ENCODE peak calls at places on chromosome 1, in six cellular contexts. V, I, H, S, L and N are unnamed samples.

GRCh38 chr1:43878854-43879253 is 54.7 kb upstream of the ARTN start:
- DNase-seq in V (no peak), I (no peak), H (no peak), S (no peak), L (no peak), N (no peak)

GRCh38 chr1:41666991-41667631 is 182.6 kb upstream of the EDN2 start:
- DNase-seq in V (peak; percentile 43), I (no peak), H (no peak), S (no peak), L (no peak), N (no peak)

GRCh38 chr1:98749152-98749756 is 87.7 kb downstream of the SNX7 start:
- DNase-seq in V (no peak), I (no peak), H (no peak), S (peak; percentile 6), L (no peak), N (no peak)

GRCh38 chr1:207259391-207259790 is 62.1 kb upstream of the CD55 start:
- DNase-seq in V (peak; percentile 12), I (no peak), H (no peak), S (peak; percentile 8), L (no peak), N (no peak)

GRCh38 chr1:184739796-184740195 is 14.9 kb downstream of the EDEM3 start:
- DNase-seq in V (no peak), I (no peak), H (no peak), S (no peak), L (no peak), N (no peak)

GRCh38 chr1:181175955-181176354 is 87.5 kb downstream of the IER5 start:
- DNase-seq in V (no peak), I (no peak), H (no peak), S (no peak), L (no peak), N (no peak)

GRCh38 chr1:3996846-3997705 is 97.0 kb upstream of the C1orf174 start:
- DNase-seq in V (no peak), I (no peak), H (no peak), S (no peak), L (no peak), N (peak; percentile 26)

GRCh38 chr1:56157477-56157876 is 421.9 kb downstream of the PLPP3 start:
- DNase-seq in V (no peak), I (no peak), H (no peak), S (peak; percentile 16), L (no peak), N (no peak)

GRCh38 chr1:184764483-184764882 is 9.8 kb upstream of the EDEM3 start:
- DNase-seq in V (no peak), I (no peak), H (no peak), S (no peak), L (no peak), N (no peak)

GRCh38 chr1:192977089-192977706 is 82.0 kb downstream of the UCHL5 start:
- DNase-seq in V (no peak), I (no peak), H (peak; percentile 43), S (no peak), L (no peak), N (no peak)

DNA sequence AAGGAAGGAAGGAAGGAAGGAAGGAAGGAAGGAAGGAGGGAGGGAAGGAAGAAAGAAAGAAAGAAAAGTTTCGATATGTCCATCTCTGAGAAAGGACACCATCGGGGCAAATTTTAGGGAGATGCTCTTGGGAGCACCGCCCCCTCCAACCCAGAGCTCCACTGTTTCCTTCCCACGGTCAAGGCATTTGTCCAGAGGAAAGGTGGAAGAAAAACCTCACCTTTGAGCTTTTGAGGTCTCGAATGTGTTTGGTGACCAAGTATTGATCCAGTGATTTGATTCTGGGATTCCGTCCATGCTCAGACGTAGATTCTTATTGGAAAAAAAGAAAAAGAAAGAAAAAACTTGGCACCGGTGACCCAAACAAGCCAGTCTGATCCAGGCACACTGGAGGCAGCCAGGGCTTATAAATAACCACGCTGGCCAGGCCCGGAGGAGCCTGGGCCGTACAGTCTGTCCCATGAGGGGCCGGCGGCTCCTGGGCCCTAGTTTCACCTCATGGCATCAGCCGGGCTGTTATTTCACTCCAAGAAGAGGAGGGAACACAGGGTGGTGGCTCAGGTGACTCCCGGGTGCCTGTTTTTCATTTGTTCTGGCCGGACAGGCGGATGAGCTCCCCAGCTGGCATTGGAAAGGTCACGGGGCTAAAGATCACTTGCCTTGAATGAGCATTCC is 36.1 kb upstream of the SLC25A33 start:
- DNase-seq in V (no peak), I (no peak), H (no peak), S (no peak), L (no peak), N (no peak)
- H3K4me3 ChIP-seq in V (no peak overlapping the region), I (no peak overlapping the region), H (no peak overlapping the region), S (no peak overlapping the region), L (peak overlapping the region; percentile 34), N (no peak overlapping the region)

GRCh38 chr1:206127336-206127735 is 10.1 kb upstream of the AVPR1B start:
- DNase-seq in V (no peak), I (no peak), H (no peak), S (no peak), L (no peak), N (no peak)
- H3K27me3 ChIP-seq in V (peaks cover 11% of the 10 kb centered on the region), I (no peaks in the 10 kb centered on the region), H (peaks cover 20% of the 10 kb centered on the region), S (peaks cover 12% of the 10 kb centered on the region), L (no peaks in the 10 kb centered on the region), N (peaks cover 3% of the 10 kb centered on the region)

GRCh38 chr1:94327001-94327685 is 89.8 kb upstream of the ARHGAP29 start:
- DNase-seq in V (no peak), I (no peak), H (no peak), S (peak; percentile 72), L (peak; percentile 23), N (no peak)
- H3K4me3 ChIP-seq in V (no peak overlapping the region), I (peak overlapping the region; percentile 3), H (no peak overlapping the region), S (peak overlapping the region; percentile 37), L (peak overlapping the region; percentile 6), N (no peak overlapping the region)

GRCh38 chr1:18285533-18285924 is 177.9 kb downstream of the IGSF21 start:
- DNase-seq in V (no peak), I (no peak), H (no peak), S (no peak), L (no peak), N (no peak)

GRCh38 chr1:18280956-18281355 is 173.4 kb downstream of the IGSF21 start:
- DNase-seq in V (no peak), I (no peak), H (no peak), S (no peak), L (no peak), N (no peak)

GRCh38 chr1:18282851-18283600 is 175.4 kb downstream of the IGSF21 start:
- DNase-seq in V (no peak), I (no peak), H (peak; percentile 25), S (no peak), L (no peak), N (no peak)

GRCh38 chr1:18284750-18285532 is 177.3 kb downstream of the IGSF21 start:
- DNase-seq in V (no peak), I (no peak), H (no peak), S (no peak), L (no peak), N (no peak)

GRCh38 chr1:18283601-18284385 is 176.2 kb downstream of the IGSF21 start:
- DNase-seq in V (no peak), I (no peak), H (no peak), S (no peak), L (no peak), N (peak; percentile 28)
- H3K27me3 ChIP-seq in V (peaks cover 41% of the 10 kb centered on the region), I (peaks cover 16% of the 10 kb centered on the region), H (no peaks in the 10 kb centered on the region), S (no peaks in the 10 kb centered on the region), L (no peaks in the 10 kb centered on the region), N (peaks cover 14% of the 10 kb centered on the region)

GRCh38 chr1:6307099-6307498 is 46.2 kb upstream of the GPR153 start:
- DNase-seq in V (no peak), I (no peak), H (no peak), S (peak; percentile 56), L (no peak), N (no peak)
- H3K4me3 ChIP-seq in V (no peak overlapping the region), I (no peak overlapping the region), H (no peak overlapping the region), S (no peak overlapping the region), L (no peak overlapping the region), N (no peak overlapping the region)